ENCODE peak calls at places on chromosomes 2 and 18, in seven cellular contexts. One of them, this sample, is unnamed.

GRCh38 chr2:240505946-240506345 is 51.8 kb downstream of the ANKMY1 start:
- DNase-seq in transverse colon: no peak
- DNase-seq in mammary epithelial cell: no peak
- DNase-seq in heart right ventricle: no peak
- DNase-seq in iPS-NIHi11: peak
- DNase-seq in mucosa of gallbladder: no peak
- DNase-seq in activated T-cell treated with anti-CD3 and anti-CD28 coated beads, Interleukin-2, amount 50 U/mL, for 4 hours: no peak
- DNase-seq in this sample: no peak

GRCh38 chr2:95287806-95288205 is 9.3 kb upstream of the KCNIP3 start:
- DNase-seq in transverse colon: no peak
- DNase-seq in mammary epithelial cell: no peak
- DNase-seq in heart right ventricle: no peak
- DNase-seq in iPS-NIHi11: no peak
- DNase-seq in mucosa of gallbladder: no peak
- DNase-seq in activated T-cell treated with anti-CD3 and anti-CD28 coated beads, Interleukin-2, amount 50 U/mL, for 4 hours: no peak
- DNase-seq in this sample: no peak

GRCh38 chr2:237324446-237325236 is 89.3 kb downstream of the COL6A3 start:
- DNase-seq in transverse colon: peak
- DNase-seq in mammary epithelial cell: no peak
- DNase-seq in heart right ventricle: no peak
- DNase-seq in iPS-NIHi11: no peak
- DNase-seq in mucosa of gallbladder: peak
- DNase-seq in activated T-cell treated with anti-CD3 and anti-CD28 coated beads, Interleukin-2, amount 50 U/mL, for 4 hours: no peak
- DNase-seq in this sample: no peak

GRCh38 chr18:7725897-7726296 is 158.8 kb downstream of the PTPRM start:
- DNase-seq in transverse colon: no peak
- DNase-seq in mammary epithelial cell: no peak
- DNase-seq in heart right ventricle: no peak
- DNase-seq in iPS-NIHi11: no peak
- DNase-seq in mucosa of gallbladder: no peak
- DNase-seq in activated T-cell treated with anti-CD3 and anti-CD28 coated beads, Interleukin-2, amount 50 U/mL, for 4 hours: no peak
- DNase-seq in this sample: no peak

GRCh38 chr2:165790461-165790860 is 3.6 kb downstream of the GALNT3 start:
- DNase-seq in transverse colon: no peak
- DNase-seq in mammary epithelial cell: no peak
- DNase-seq in heart right ventricle: no peak
- DNase-seq in iPS-NIHi11: no peak
- DNase-seq in mucosa of gallbladder: no peak
- DNase-seq in activated T-cell treated with anti-CD3 and anti-CD28 coated beads, Interleukin-2, amount 50 U/mL, for 4 hours: no peak
- DNase-seq in this sample: no peak

GRCh38 chr2:222105046-222105445 is 193.8 kb downstream of the PAX3 start:
- DNase-seq in transverse colon: no peak
- DNase-seq in mammary epithelial cell: peak
- DNase-seq in heart right ventricle: no peak
- DNase-seq in iPS-NIHi11: no peak
- DNase-seq in mucosa of gallbladder: no peak
- DNase-seq in activated T-cell treated with anti-CD3 and anti-CD28 coated beads, Interleukin-2, amount 50 U/mL, for 4 hours: no peak
- DNase-seq in this sample: no peak

GRCh38 chr2:152335851-152336102 is 803 bp downstream of the FMNL2 start:
- DNase-seq in transverse colon: no peak
- DNase-seq in mammary epithelial cell: no peak
- DNase-seq in heart right ventricle: peak
- DNase-seq in iPS-NIHi11: no peak
- DNase-seq in mucosa of gallbladder: no peak
- DNase-seq in activated T-cell treated with anti-CD3 and anti-CD28 coated beads, Interleukin-2, amount 50 U/mL, for 4 hours: no peak
- DNase-seq in this sample: no peak

GRCh38 chr2:3603536-3604206 is 8.8 kb downstream of the COLEC11 start:
- DNase-seq in transverse colon: no peak
- DNase-seq in mammary epithelial cell: no peak
- DNase-seq in heart right ventricle: no peak
- DNase-seq in iPS-NIHi11: no peak
- DNase-seq in mucosa of gallbladder: no peak
- DNase-seq in activated T-cell treated with anti-CD3 and anti-CD28 coated beads, Interleukin-2, amount 50 U/mL, for 4 hours: no peak
- DNase-seq in this sample: no peak

This sample was measured in activated CD4-positive, CD25-positive, alpha-beta regulatory T cell treated with anti-CD3 and anti-CD28 coated beads, Interleukin-2, amount 50 U/mL, for 16 hours.